ENCODE peak calls at places on chromosomes 7 and 10, in four cellular contexts. H is stomach, Y is IMR-90, A is tibial artery. Q is an unnamed sample.

GRCh38 chr7:20560325-20561180 is 54.9 kb upstream of the ABCB5 start:
- DNase-seq in H (no peak), Y (no peak), A (no peak), Q (no peak)

GRCh38 chr10:43409385-43410109 is 561 bp upstream of the HNRNPF start:
- DNase-seq in H (peak; percentile 53), Y (no peak), A (peak; percentile 74), Q (no peak)

GRCh38 chr10:122291739-122292138 is 20.6 kb downstream of the BTBD16 start:
- DNase-seq in H (peak; percentile 3), Y (no peak), A (no peak), Q (no peak)

GRCh38 chr7:11701829-11702560 is 130.0 kb downstream of the THSD7A start:
- DNase-seq in H (no peak), Y (no peak), A (no peak), Q (no peak)

GRCh38 chr7:26525413-26526287 is 234.0 kb downstream of the SNX10 start:
- DNase-seq in H (no peak), Y (no peak), A (no peak), Q (no peak)

GRCh38 chr7:101319401-101319800 is 2.2 kb downstream of the IFT22 start:
- DNase-seq in H (no peak), Y (no peak), A (no peak), Q (no peak)

GRCh38 chr10:24432478-24433416 is 223.8 kb downstream of the KIAA1217 start:
- DNase-seq in H (no peak), Y (peak; percentile 24), A (no peak), Q (no peak)

GRCh38 chr7:76049295-76049694 is 1.4 kb downstream of the MDH2 start:
- DNase-seq in H (no peak), Y (no peak), A (no peak), Q (no peak)

GRCh38 chr7:158409120-158409519 is 178.5 kb downstream of the PTPRN2 start:
- DNase-seq in H (no peak), Y (no peak), A (peak; percentile 43), Q (no peak)

GRCh38 chr10:110222896-110223675 is 15.7 kb downstream of the MXI1 start:
- DNase-seq in H (no peak), Y (no peak), A (no peak), Q (no peak)

GRCh38 chr10:110221044-110221720 is 13.8 kb downstream of the MXI1 start:
- DNase-seq in H (no peak), Y (no peak), A (no peak), Q (no peak)

GRCh38 chr10:110219884-110220283 is 12.5 kb downstream of the MXI1 start:
- DNase-seq in H (no peak), Y (no peak), A (no peak), Q (no peak)

GRCh38 chr10:110220383-110220782 is 13.0 kb downstream of the MXI1 start:
- DNase-seq in H (peak; percentile 37), Y (no peak), A (peak; percentile 82), Q (no peak)

GRCh38 chr10:110221721-110222261 is 14.4 kb downstream of the MXI1 start:
- DNase-seq in H (peak; percentile 75), Y (peak; percentile 98), A (peak; percentile 95), Q (peak; percentile 88)
- H3K4me3 ChIP-seq in H (peak overlapping the region; percentile 35), Y (peak overlapping the region; percentile 46), A (peak overlapping the region; percentile 43), Q (peak overlapping the region; percentile 40)

GRCh38 chr7:134887523-134887922 is 98.8 kb upstream of the AGBL3 start:
- DNase-seq in H (no peak), Y (no peak), A (no peak), Q (no peak)

GRCh38 chr7:134885967-134886352 is 100.3 kb upstream of the AGBL3 start:
- DNase-seq in H (no peak), Y (peak; percentile 92), A (no peak), Q (no peak)

GRCh38 chr7:134882481-134882880 is 103.0 kb downstream of the CALD1 start:
- DNase-seq in H (no peak), Y (no peak), A (no peak), Q (no peak)

GRCh38 chr7:134888141-134888740 is 98.1 kb upstream of the AGBL3 start:
- DNase-seq in H (no peak), Y (no peak), A (no peak), Q (no peak)

DNA sequence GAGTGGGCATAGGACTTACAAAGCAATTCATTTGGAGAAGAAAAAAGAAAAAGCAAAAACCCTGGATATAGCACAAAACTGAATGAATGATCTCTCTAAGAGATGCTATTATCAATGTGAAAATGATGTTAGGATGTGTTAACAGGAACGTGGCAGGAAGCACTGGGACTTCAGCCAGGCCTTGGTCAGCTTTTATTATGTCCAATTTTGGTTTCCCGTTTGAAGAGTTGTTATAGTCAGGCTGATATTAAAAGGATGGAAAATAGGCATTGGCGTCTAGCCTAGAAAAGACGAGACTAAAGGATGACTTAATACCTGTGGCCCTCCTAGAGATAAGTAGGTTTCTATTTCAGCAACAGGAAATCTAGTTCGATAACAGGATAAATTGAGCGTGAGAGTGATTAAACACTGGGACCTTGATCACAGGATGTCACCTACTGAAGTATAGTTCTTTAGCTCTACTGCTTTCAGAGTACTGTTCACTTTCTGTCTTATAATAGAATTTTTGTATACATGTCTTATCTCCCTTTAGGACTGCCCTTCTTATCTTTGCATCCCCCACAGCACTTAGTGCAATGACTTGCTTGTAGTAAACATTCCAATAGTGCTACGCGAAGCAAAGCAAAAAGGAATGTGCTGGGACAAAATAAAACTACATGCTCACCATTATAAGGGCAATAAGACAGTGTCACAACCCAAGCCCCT is 99.8 kb upstream of the AGBL3 start:
- DNase-seq in H (no peak), Y (peak; percentile 80), A (no peak), Q (no peak)
- H3K4me1 ChIP-seq in H (peaks cover 78% of the 10 kb centered on the region), Y (peaks cover 21% of the 10 kb centered on the region), A (peaks cover 4% of the 10 kb centered on the region), Q (peaks cover 56% of the 10 kb centered on the region)

GRCh38 chr10:116848032-116848911 is 1.0 kb upstream of the ENO4 start:
- DNase-seq in H (no peak), Y (no peak), A (no peak), Q (no peak)
- H3K4me3 ChIP-seq in H (peak overlapping the region; percentile 65), Y (peak overlapping the region; percentile 76), A (peak overlapping the region; percentile 57), Q (peak overlapping the region; percentile 72)

GRCh38 chr7:47521041-47521795 is 60.7 kb downstream of the TNS3 start:
- DNase-seq in H (no peak), Y (no peak), A (peak; percentile 61), Q (no peak)

GRCh38 chr7:47517821-47518480 is 64.0 kb downstream of the TNS3 start:
- DNase-seq in H (no peak), Y (no peak), A (peak; percentile 59), Q (no peak)

GRCh38 chr7:47516985-47517590 is 64.8 kb downstream of the TNS3 start:
- DNase-seq in H (peak; percentile 88), Y (no peak), A (peak; percentile 79), Q (peak; percentile 75)

GRCh38 chr7:47520408-47520807 is 61.5 kb downstream of the TNS3 start:
- DNase-seq in H (no peak), Y (peak; percentile 85), A (peak; percentile 89), Q (no peak)

GRCh38 chr7:47518827-47519226 is 63.1 kb downstream of the TNS3 start:
- DNase-seq in H (no peak), Y (peak; percentile 79), A (peak; percentile 67), Q (no peak)
- H3K4me1 ChIP-seq in H (peaks cover 55% of the 10 kb centered on the region), Y (peaks cover 26% of the 10 kb centered on the region), A (no peaks in the 10 kb centered on the region), Q (peaks cover 43% of the 10 kb centered on the region)

GRCh38 chr10:32983333-32983909 is 25.4 kb upstream of the ITGB1 start:
- DNase-seq in H (no peak), Y (peak; percentile 97), A (no peak), Q (no peak)
- H3K4me3 ChIP-seq in H (no peak overlapping the region), Y (no peak overlapping the region), A (no peak overlapping the region), Q (no peak overlapping the region)